ENCODE peak calls at places on chromosome 20, in eight cellular contexts. G is NCI-H774; O is A549; U is stimulated activated CD4-positive, alpha-beta T cell treated with anti-CD3 and anti-CD28 coated beads, Interleukin-4, amount 100 ng/mL, for 48 hours; I is activated gamma-delta T cell treated with Interleukin-2 at 50 U/mL for 16 hours; V is adipocyte; D is GM19239; Y is aorta. F is an unnamed sample.

GRCh38 chr20:11337361-11338130 is 580.1 kb upstream of the BTBD3 start:
- DNase-seq in U (no peak), O (no peak), I (no peak), D (no peak), G (no peak), V (no peak), Y (no peak), F (no peak)

GRCh38 chr20:49519777-49520359 is 37.4 kb upstream of the KCNB1 start:
- DNase-seq in U (no peak), G (no peak), D (no peak), I (no peak), Y (peak; percentile 30), O (no peak), V (no peak), F (no peak)

GRCh38 chr20:63090052-63090451 is 83.3 kb upstream of the BHLHE23 start:
- DNase-seq in I (no peak), G (no peak), V (no peak), O (no peak), Y (no peak), U (no peak), D (no peak), F (no peak)

GRCh38 chr20:49045440-49046086 is 549 bp upstream of the CSE1L start:
- DNase-seq in G (no peak), O (no peak), V (peak; percentile 28), U (peak; percentile 12), I (no peak), Y (peak; percentile 79), D (no peak), F (no peak)

GRCh38 chr20:50746138-50746940 is 15.0 kb downstream of the PARD6B start:
- DNase-seq in I (no peak), U (no peak), V (no peak), Y (no peak), D (no peak), G (no peak), O (no peak), F (no peak)

GRCh38 chr20:10641893-10642292 is 31.9 kb downstream of the JAG1 start:
- DNase-seq in I (no peak), G (no peak), V (no peak), Y (no peak), U (no peak), D (no peak), O (no peak), F (no peak)

GRCh38 chr20:59455392-59456341 is 148.7 kb upstream of the PHACTR3 start:
- DNase-seq in Y (no peak), U (no peak), O (peak; percentile 33), D (no peak), G (peak; percentile 28), I (no peak), V (peak; percentile 75), F (no peak)

GRCh38 chr20:49483018-49483705 is 694 bp upstream of the KCNB1 start:
- DNase-seq in U (no peak), D (no peak), G (no peak), I (no peak), Y (no peak), O (no peak), V (no peak), F (no peak)

GRCh38 chr20:22719250-22719649 is 134.9 kb upstream of the FOXA2 start:
- DNase-seq in Y (no peak), I (no peak), G (no peak), O (peak; percentile 35), U (no peak), D (no peak), V (no peak), F (no peak)

GRCh38 chr20:17557675-17558006 is 12.2 kb upstream of the DSTN start:
- DNase-seq in V (peak; percentile 63), D (no peak), O (peak; percentile 60), G (peak; percentile 45), Y (no peak), I (no peak), U (no peak), F (peak; percentile 40)

GRCh38 chr20:7420345-7420744 is 519.9 kb downstream of the HAO1 start:
- DNase-seq in Y (no peak), G (no peak), U (no peak), I (no peak), O (no peak), D (no peak), V (no peak), F (no peak)

GRCh38 chr20:25360631-25361286 is 29.9 kb downstream of the ABHD12 start:
- DNase-seq in I (no peak), O (peak; percentile 19), D (no peak), Y (no peak), V (peak; percentile 9), G (no peak), U (no peak), F (no peak)

GRCh38 chr20:4730782-4731181 is 9.1 kb downstream of the PRND start:
- DNase-seq in D (no peak), I (no peak), O (no peak), V (peak; percentile 39), G (no peak), Y (no peak), U (no peak), F (peak; percentile 9)

GRCh38 chr20:34709836-34710567 is 5.9 kb downstream of the TP53INP2 start:
- DNase-seq in G (peak; percentile 75), U (no peak), D (peak; percentile 83), O (no peak), Y (peak; percentile 93), V (peak; percentile 85), I (no peak), F (peak; percentile 47)

GRCh38 chr20:45822863-45823262 is 4.2 kb downstream of the TNNC2 start:
- DNase-seq in I (no peak), V (peak; percentile 67), Y (peak; percentile 83), O (no peak), D (no peak), G (no peak), U (no peak), F (peak; percentile 23)

GRCh38 chr20:675453-676314 is at the start of gene SCRT2:
- DNase-seq in G (no peak), V (peak; percentile 94), D (no peak), Y (peak; percentile 95), U (peak; percentile 56), I (peak; percentile 60), O (peak; percentile 60), F (no peak)

GRCh38 chr20:50335105-50335504 is 144.5 kb downstream of the CEBPB start:
- DNase-seq in O (peak; percentile 77), D (no peak), I (no peak), U (no peak), G (peak; percentile 41), Y (peak; percentile 17), V (no peak), F (peak; percentile 67)

GRCh38 chr20:32231847-32232246 is 24.2 kb downstream of the POFUT1 start:
- DNase-seq in O (no peak), D (no peak), V (no peak), U (no peak), G (no peak), Y (peak; percentile 40), I (peak; percentile 20), F (no peak)

GRCh38 chr20:23583526-23583925 is 15.2 kb upstream of the CST9L start:
- DNase-seq in I (no peak), Y (no peak), D (no peak), G (no peak), V (no peak), U (no peak), O (no peak), F (no peak)

GRCh38 chr20:32382102-32382950 is 24.2 kb downstream of the ASXL1 start:
- DNase-seq in G (no peak), O (no peak), I (no peak), V (no peak), U (no peak), D (no peak), Y (no peak), F (no peak)

GRCh38 chr20:49448917-49449316 is 33.6 kb downstream of the KCNB1 start:
- DNase-seq in O (peak; percentile 34), V (no peak), I (no peak), Y (no peak), U (no peak), G (no peak), D (no peak), F (no peak)

GRCh38 chr20:17314262-17314661 is 87.4 kb downstream of the PCSK2 start:
- DNase-seq in D (no peak), O (no peak), G (no peak), U (no peak), I (no peak), V (peak; percentile 12), Y (no peak), F (no peak)

GRCh38 chr20:57738053-57738452 is 28.2 kb upstream of the PMEPA1 start:
- DNase-seq in I (no peak), O (no peak), Y (no peak), U (no peak), V (no peak), D (no peak), G (no peak), F (no peak)

GRCh38 chr20:5933802-5934436 is 16.4 kb downstream of the TRMT6 start:
- DNase-seq in O (peak; percentile 48), I (no peak), G (no peak), Y (no peak), V (peak; percentile 7), D (no peak), U (no peak), F (peak; percentile 48)

GRCh38 chr20:17625246-17626051 is 55.6 kb downstream of the DSTN start:
- DNase-seq in V (no peak), D (no peak), I (no peak), U (no peak), G (no peak), Y (peak; percentile 74), O (no peak), F (no peak)

GRCh38 chr20:32439132-32439829 is 81.2 kb downstream of the ASXL1 start:
- DNase-seq in D (no peak), Y (no peak), O (no peak), G (no peak), V (no peak), I (no peak), U (peak; percentile 17), F (no peak)

GRCh38 chr20:2626853-2627541 is 25.4 kb upstream of the NOP56 start:
- DNase-seq in I (no peak), O (peak; percentile 89), G (no peak), U (no peak), V (peak; percentile 93), D (no peak), Y (no peak), F (peak; percentile 18)

GRCh38 chr20:49325981-49326380 is 48.1 kb upstream of the ZNFX1 start:
- DNase-seq in I (no peak), G (no peak), V (peak; percentile 72), O (no peak), U (no peak), D (no peak), Y (no peak), F (no peak)

GRCh38 chr20:60053813-60054190 is 95.6 kb downstream of the CDH26 start:
- DNase-seq in G (no peak), O (no peak), U (no peak), D (no peak), V (no peak), I (no peak), Y (no peak), F (no peak)

GRCh38 chr20:19713851-19714716 is 44.0 kb upstream of the RIN2 start:
- DNase-seq in I (no peak), Y (no peak), G (no peak), D (no peak), V (no peak), U (no peak), O (no peak), F (no peak)

GRCh38 chr20:23298926-23299672 is 51.5 kb upstream of the NXT1 start:
- DNase-seq in O (no peak), G (no peak), D (no peak), U (no peak), Y (no peak), V (peak; percentile 17), I (no peak), F (no peak)

GRCh38 chr20:46751856-46752255 is 42.4 kb downstream of the SLC2A10 start:
- DNase-seq in U (no peak), G (peak; percentile 31), V (no peak), Y (no peak), D (no peak), O (peak; percentile 38), I (no peak), F (peak; percentile 88)

GRCh38 chr20:32977281-32978008 is 26.8 kb downstream of the SUN5 start:
- DNase-seq in V (no peak), D (no peak), Y (no peak), G (no peak), I (no peak), U (no peak), O (no peak), F (no peak)

GRCh38 chr20:9054176-9054575 is 14.7 kb upstream of the PLCB4 start:
- DNase-seq in I (no peak), Y (no peak), U (no peak), V (peak; percentile 59), O (no peak), D (no peak), G (no peak), F (no peak)